ENCODE peak calls at places on chromosomes 2 and 18, in seven cellular contexts. W, V, Z, G, A, D and J are unnamed samples.

GRCh38 chr18:25759111-25759510 is 331.3 kb downstream of the SS18 start:
- DNase-seq in A (no peak), D (no peak), Z (no peak), G (no peak), W (no peak), V (no peak), J (no peak)

GRCh38 chr18:68429809-68430208 is 285.1 kb downstream of the TMX3 start:
- DNase-seq in V (no peak), Z (no peak), A (no peak), W (no peak), G (no peak), D (no peak), J (no peak)

GRCh38 chr2:85288244-85288725 is 39.5 kb downstream of the TGOLN2 start:
- DNase-seq in Z (no peak), W (no peak), A (no peak), G (no peak), D (no peak), V (peak; percentile 69), J (no peak)

GRCh38 chr2:197919487-197919886 is 115.1 kb downstream of the PLCL1 start:
- DNase-seq in G (no peak), V (no peak), Z (no peak), D (no peak), A (no peak), W (no peak), J (no peak)

GRCh38 chr2:134359367-134360081 is 105.7 kb downstream of the MGAT5 start:
- DNase-seq in A (no peak), G (no peak), W (peak; percentile 56), V (no peak), Z (peak; percentile 60), D (no peak), J (no peak)

GRCh38 chr2:157785866-157786662 is 90.1 kb downstream of the ACVR1 start:
- DNase-seq in Z (no peak), A (no peak), G (no peak), W (no peak), V (peak; percentile 5), D (no peak), J (no peak)

GRCh38 chr18:30451976-30452375 is 590.6 kb downstream of the DSC3 start:
- DNase-seq in W (no peak), Z (no peak), A (no peak), G (no peak), V (no peak), D (no peak), J (no peak)

GRCh38 chr18:62637807-62638687 is 77.3 kb upstream of the PHLPP1 start:
- DNase-seq in W (no peak), A (no peak), V (no peak), G (no peak), D (peak; percentile 23), Z (no peak), J (peak; percentile 30)

GRCh38 chr2:54710216-54710615 is 13.2 kb upstream of the EML6 start:
- DNase-seq in Z (peak; percentile 78), A (no peak), W (no peak), D (no peak), G (no peak), V (no peak), J (no peak)

GRCh38 chr18:12990128-12990485 is 1.1 kb upstream of the CEP192 start:
- DNase-seq in D (no peak), Z (no peak), V (no peak), W (no peak), A (no peak), G (no peak), J (no peak)

GRCh38 chr18:46481847-46482245 is 175.2 kb downstream of the LOXHD1 start:
- DNase-seq in D (no peak), Z (no peak), A (no peak), W (no peak), V (no peak), G (no peak), J (no peak)

GRCh38 chr2:240624950-240625621 is at the start of gene GPR35:
- DNase-seq in W (peak; percentile 37), D (no peak), Z (no peak), G (peak; percentile 32), A (no peak), V (peak; percentile 61), J (no peak)

GRCh38 chr18:45926691-45927090 is 40.4 kb downstream of the EPG5 start:
- DNase-seq in Z (no peak), G (no peak), W (no peak), A (no peak), D (no peak), V (no peak), J (no peak)

GRCh38 chr18:57772387-57772799 is 30.7 kb downstream of the ATP8B1 start:
- DNase-seq in A (no peak), W (no peak), Z (no peak), G (no peak), D (no peak), V (no peak), J (no peak)

GRCh38 chr18:64791211-64791610 is 642.3 kb upstream of the LINC00305 start:
- DNase-seq in A (no peak), G (no peak), D (no peak), Z (no peak), W (no peak), V (no peak), J (no peak)

GRCh38 chr2:30177861-30178465 is 31.2 kb downstream of the YPEL5 start:
- DNase-seq in Z (no peak), G (no peak), V (no peak), W (no peak), A (no peak), D (no peak), J (no peak)

GRCh38 chr18:47800756-47801155 is 129.7 kb downstream of the SMAD2 start:
- DNase-seq in W (no peak), V (no peak), A (no peak), D (no peak), G (no peak), Z (no peak), J (no peak)

GRCh38 chr2:190646780-190647626 is 1.9 kb upstream of the NAB1 start:
- DNase-seq in V (no peak), D (no peak), A (no peak), W (no peak), G (no peak), Z (peak; percentile 8), J (no peak)

GRCh38 chr2:190651413-190651812 is 2.5 kb downstream of the NAB1 start:
- DNase-seq in V (no peak), A (no peak), W (no peak), G (no peak), Z (no peak), D (no peak), J (no peak)

GRCh38 chr2:190649798-190650390 is 1.0 kb downstream of the NAB1 start:
- DNase-seq in A (no peak), D (no peak), G (no peak), Z (peak; percentile 7), V (no peak), W (no peak), J (peak; percentile 35)

GRCh38 chr2:190649035-190649797 is at the start of gene NAB1:
- DNase-seq in D (no peak), G (peak; percentile 66), V (no peak), W (peak; percentile 78), Z (peak; percentile 63), A (no peak), J (peak; percentile 59)

GRCh38 chr2:190648289-190649034 is 421 bp upstream of the NAB1 start:
- DNase-seq in V (peak; percentile 68), G (peak; percentile 96), D (no peak), W (peak; percentile 92), Z (peak; percentile 92), A (no peak), J (peak; percentile 89)
- TF ChIP-seq POLR2A in V (peak; percentile 38), G (peak; percentile 79), D (no peak), W (peak; percentile 44), Z (no peak), A (no peak), J (no peak)

DNA sequence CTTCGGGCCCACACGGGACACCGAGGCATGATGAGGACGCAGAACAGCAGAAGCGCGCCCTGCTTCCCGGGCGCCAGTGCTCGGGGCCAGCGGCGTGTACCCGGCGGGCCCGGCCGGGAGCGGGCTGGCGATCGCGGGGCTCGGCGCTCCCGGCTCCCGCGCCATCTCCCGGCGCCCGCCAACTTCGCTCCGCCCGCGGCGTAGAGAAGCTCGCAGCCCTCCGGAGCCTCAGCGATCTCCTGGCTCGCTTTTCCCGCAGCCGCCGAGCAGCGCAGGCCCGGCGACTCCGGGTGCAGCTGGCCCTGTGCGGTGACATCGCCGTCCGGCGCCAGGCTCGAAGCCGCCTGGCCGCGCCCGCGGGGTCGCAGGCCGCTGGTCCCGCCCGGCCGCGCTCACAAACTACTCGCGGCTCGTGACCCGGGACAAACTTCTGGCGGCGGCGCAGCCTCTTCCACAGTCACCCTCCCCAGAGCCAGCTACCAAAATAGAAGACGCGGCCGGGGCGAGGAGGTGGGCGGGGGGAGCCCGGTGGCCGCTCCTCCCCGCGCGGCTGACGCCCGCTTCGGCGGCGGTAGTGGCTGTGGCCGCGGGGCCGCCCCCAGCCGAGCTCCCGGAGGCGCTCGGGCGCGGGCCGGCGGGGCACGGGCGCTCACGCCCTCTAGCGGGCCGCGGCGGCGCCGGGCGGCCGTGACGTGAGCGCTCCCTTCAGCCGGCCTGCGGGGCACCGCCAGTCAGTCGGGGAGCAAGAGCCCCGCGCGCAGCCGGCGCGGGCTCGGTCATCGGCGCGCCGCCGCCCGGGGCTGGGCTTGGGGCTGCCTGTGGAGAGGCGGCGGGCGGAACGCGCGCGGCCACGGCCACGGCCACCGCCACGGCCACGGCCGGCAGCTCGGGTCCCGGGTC is at the start of gene PTPRM:
- DNase-seq in V (peak; percentile 65), W (peak; percentile 88), D (no peak), Z (peak; percentile 88), G (peak; percentile 96), A (no peak), J (peak; percentile 87)
- TF ChIP-seq POLR2A in V (peak; percentile 63), W (peak; percentile 61), D (no peak), Z (peak; percentile 90), G (peak; percentile 89), A (no peak), J (no peak)

GRCh38 chr2:160275646-160276045 is 75.6 kb upstream of the ITGB6 start:
- DNase-seq in G (no peak), W (no peak), Z (no peak), V (no peak), D (no peak), A (no peak), J (no peak)

GRCh38 chr2:160281213-160281612 is 81.1 kb upstream of the ITGB6 start:
- DNase-seq in W (no peak), V (no peak), G (no peak), Z (no peak), A (no peak), D (no peak), J (no peak)

GRCh38 chr2:160278101-160278888 is 78.2 kb upstream of the ITGB6 start:
- DNase-seq in W (no peak), A (no peak), D (no peak), G (no peak), Z (no peak), V (no peak), J (no peak)

GRCh38 chr2:160279813-160280465 is 79.9 kb upstream of the ITGB6 start:
- DNase-seq in W (no peak), V (no peak), G (no peak), Z (no peak), D (no peak), A (no peak), J (no peak)

DNA sequence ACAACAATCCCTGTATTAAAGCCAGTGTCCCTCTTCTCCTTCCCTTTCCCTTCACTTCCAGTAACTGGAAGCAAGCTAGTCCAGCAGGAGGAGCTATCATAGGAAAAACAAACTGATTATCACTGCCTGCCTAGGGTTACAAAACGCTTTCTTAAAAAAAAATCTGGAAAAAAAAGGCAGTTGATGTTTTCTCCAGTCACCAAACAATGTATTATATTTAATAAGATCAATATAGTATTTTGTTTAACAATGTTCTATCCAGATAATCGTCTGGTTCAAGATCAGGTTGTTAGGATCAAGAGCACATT is 78.8 kb upstream of the ITGB6 start:
- DNase-seq in D (no peak), A (no peak), V (no peak), Z (no peak), W (no peak), G (no peak), J (no peak)
- TF ChIP-seq POLR2A in D (no peak), A (no peak), V (no peak), Z (no peak), W (no peak), G (no peak), J (no peak)

GRCh38 chr18:42644729-42645131 is 470.8 kb downstream of the RIT2 start:
- DNase-seq in G (no peak), V (no peak), A (no peak), Z (no peak), D (no peak), W (no peak), J (no peak)
- TF ChIP-seq POLR2A in G (no peak), V (no peak), A (no peak), Z (no peak), D (no peak), W (no peak), J (no peak)